ENCODE peak calls at places on chromosomes 7 and 10, in eight cellular contexts. One of them, this sample, is unnamed.

GRCh38 chr7:89593125-89593524 is 561.1 kb upstream of the STEAP1 start:
- DNase-seq in GM20000: no peak
- DNase-seq in choroid plexus epithelial cell: no peak
- DNase-seq in CD8-positive, alpha-beta T cell: no peak
- DNase-seq in right lobe of liver: no peak
- DNase-seq in hepatocyte: no peak
- DNase-seq in epithelial cell of esophagus: no peak
- DNase-seq in bronchial epithelial cell: no peak
- DNase-seq in this sample: no peak

GRCh38 chr7:97024209-97025129 is at the start of gene DLX5:
- DNase-seq in GM20000: no peak
- DNase-seq in choroid plexus epithelial cell: no peak
- DNase-seq in CD8-positive, alpha-beta T cell: no peak
- DNase-seq in right lobe of liver: no peak
- DNase-seq in hepatocyte: peak; percentile 73
- DNase-seq in epithelial cell of esophagus: peak; percentile 80
- DNase-seq in bronchial epithelial cell: peak; percentile 38
- DNase-seq in this sample: no peak

GRCh38 chr10:125201791-125202622 is 41.6 kb upstream of the CTBP2 start:
- DNase-seq in GM20000: no peak
- DNase-seq in choroid plexus epithelial cell: no peak
- DNase-seq in CD8-positive, alpha-beta T cell: no peak
- DNase-seq in right lobe of liver: no peak
- DNase-seq in hepatocyte: no peak
- DNase-seq in epithelial cell of esophagus: no peak
- DNase-seq in bronchial epithelial cell: no peak
- DNase-seq in this sample: no peak

GRCh38 chr10:92756233-92757065 is 66.7 kb downstream of the HHEX start:
- DNase-seq in GM20000: peak; percentile 71
- DNase-seq in choroid plexus epithelial cell: peak; percentile 46
- DNase-seq in CD8-positive, alpha-beta T cell: no peak
- DNase-seq in right lobe of liver: no peak
- DNase-seq in hepatocyte: no peak
- DNase-seq in epithelial cell of esophagus: no peak
- DNase-seq in bronchial epithelial cell: peak; percentile 23
- DNase-seq in this sample: peak; percentile 37

GRCh38 chr7:44279731-44280505 is 45.5 kb downstream of the CAMK2B start:
- DNase-seq in GM20000: no peak
- DNase-seq in choroid plexus epithelial cell: no peak
- DNase-seq in CD8-positive, alpha-beta T cell: no peak
- DNase-seq in right lobe of liver: peak; percentile 37
- DNase-seq in hepatocyte: no peak
- DNase-seq in epithelial cell of esophagus: no peak
- DNase-seq in bronchial epithelial cell: no peak
- DNase-seq in this sample: peak; percentile 7

GRCh38 chr10:8326702-8327423 is 272.4 kb downstream of the GATA3 start:
- DNase-seq in GM20000: no peak
- DNase-seq in choroid plexus epithelial cell: no peak
- DNase-seq in CD8-positive, alpha-beta T cell: no peak
- DNase-seq in right lobe of liver: no peak
- DNase-seq in hepatocyte: no peak
- DNase-seq in epithelial cell of esophagus: no peak
- DNase-seq in bronchial epithelial cell: no peak
- DNase-seq in this sample: no peak

GRCh38 chr10:46226900-46227558 is 59.8 kb upstream of the ANTXRL start:
- DNase-seq in GM20000: no peak
- DNase-seq in choroid plexus epithelial cell: no peak
- DNase-seq in CD8-positive, alpha-beta T cell: peak; percentile 46
- DNase-seq in right lobe of liver: no peak
- DNase-seq in hepatocyte: no peak
- DNase-seq in epithelial cell of esophagus: no peak
- DNase-seq in bronchial epithelial cell: no peak
- DNase-seq in this sample: no peak

GRCh38 chr10:133257489-133258065 is 19.1 kb downstream of the ADAM8 start:
- DNase-seq in GM20000: peak; percentile 63
- DNase-seq in choroid plexus epithelial cell: peak; percentile 27
- DNase-seq in CD8-positive, alpha-beta T cell: peak; percentile 56
- DNase-seq in right lobe of liver: peak; percentile 75
- DNase-seq in hepatocyte: peak; percentile 78
- DNase-seq in epithelial cell of esophagus: peak; percentile 62
- DNase-seq in bronchial epithelial cell: peak; percentile 42
- DNase-seq in this sample: no peak

GRCh38 chr7:93861325-93861949 is 29.1 kb downstream of the TFPI2 start:
- DNase-seq in GM20000: no peak
- DNase-seq in choroid plexus epithelial cell: no peak
- DNase-seq in CD8-positive, alpha-beta T cell: no peak
- DNase-seq in right lobe of liver: no peak
- DNase-seq in hepatocyte: no peak
- DNase-seq in epithelial cell of esophagus: no peak
- DNase-seq in bronchial epithelial cell: no peak
- DNase-seq in this sample: no peak

GRCh38 chr7:40279991-40280390 is 145.2 kb downstream of the SUGCT start:
- DNase-seq in GM20000: no peak
- DNase-seq in choroid plexus epithelial cell: no peak
- DNase-seq in CD8-positive, alpha-beta T cell: no peak
- DNase-seq in right lobe of liver: no peak
- DNase-seq in hepatocyte: no peak
- DNase-seq in epithelial cell of esophagus: no peak
- DNase-seq in bronchial epithelial cell: no peak
- DNase-seq in this sample: no peak

GRCh38 chr7:35254496-35255416 is 856 bp upstream of the TBX20 start:
- DNase-seq in GM20000: no peak
- DNase-seq in choroid plexus epithelial cell: no peak
- DNase-seq in CD8-positive, alpha-beta T cell: no peak
- DNase-seq in right lobe of liver: no peak
- DNase-seq in hepatocyte: peak; percentile 28
- DNase-seq in epithelial cell of esophagus: no peak
- DNase-seq in bronchial epithelial cell: no peak
- DNase-seq in this sample: no peak

GRCh38 chr7:73892003-73892975 is 31.3 kb downstream of the TMEM270 start:
- DNase-seq in GM20000: no peak
- DNase-seq in choroid plexus epithelial cell: peak; percentile 55
- DNase-seq in CD8-positive, alpha-beta T cell: no peak
- DNase-seq in right lobe of liver: no peak
- DNase-seq in hepatocyte: peak; percentile 23
- DNase-seq in epithelial cell of esophagus: peak; percentile 22
- DNase-seq in bronchial epithelial cell: no peak
- DNase-seq in this sample: no peak

GRCh38 chr10:110400173-110400947 is 95.6 kb upstream of the SMNDC1 start:
- DNase-seq in GM20000: no peak
- DNase-seq in choroid plexus epithelial cell: no peak
- DNase-seq in CD8-positive, alpha-beta T cell: no peak
- DNase-seq in right lobe of liver: no peak
- DNase-seq in hepatocyte: no peak
- DNase-seq in epithelial cell of esophagus: no peak
- DNase-seq in bronchial epithelial cell: no peak
- DNase-seq in this sample: no peak

GRCh38 chr7:44372560-44373417 is 47.4 kb upstream of the CAMK2B start:
- DNase-seq in GM20000: no peak
- DNase-seq in choroid plexus epithelial cell: peak; percentile 25
- DNase-seq in CD8-positive, alpha-beta T cell: peak; percentile 36
- DNase-seq in right lobe of liver: no peak
- DNase-seq in hepatocyte: no peak
- DNase-seq in epithelial cell of esophagus: peak; percentile 35
- DNase-seq in bronchial epithelial cell: peak; percentile 35
- DNase-seq in this sample: no peak

GRCh38 chr10:26046073-26046684 is 112.2 kb downstream of the MYO3A start:
- DNase-seq in GM20000: no peak
- DNase-seq in choroid plexus epithelial cell: no peak
- DNase-seq in CD8-positive, alpha-beta T cell: no peak
- DNase-seq in right lobe of liver: no peak
- DNase-seq in hepatocyte: no peak
- DNase-seq in epithelial cell of esophagus: no peak
- DNase-seq in bronchial epithelial cell: no peak
- DNase-seq in this sample: no peak

GRCh38 chr10:61760943-61761824 is 98.5 kb downstream of the CABCOCO1 start:
- DNase-seq in GM20000: no peak
- DNase-seq in choroid plexus epithelial cell: peak; percentile 87
- DNase-seq in CD8-positive, alpha-beta T cell: no peak
- DNase-seq in right lobe of liver: no peak
- DNase-seq in hepatocyte: peak; percentile 24
- DNase-seq in epithelial cell of esophagus: peak; percentile 68
- DNase-seq in bronchial epithelial cell: peak; percentile 76
- DNase-seq in this sample: no peak

GRCh38 chr7:118845787-118846186 is 621.3 kb downstream of the ANKRD7 start:
- DNase-seq in GM20000: no peak
- DNase-seq in choroid plexus epithelial cell: no peak
- DNase-seq in CD8-positive, alpha-beta T cell: no peak
- DNase-seq in right lobe of liver: no peak
- DNase-seq in hepatocyte: no peak
- DNase-seq in epithelial cell of esophagus: no peak
- DNase-seq in bronchial epithelial cell: no peak
- DNase-seq in this sample: no peak

GRCh38 chr10:103967433-103968142 is 648 bp downstream of the SLK start:
- DNase-seq in GM20000: peak; percentile 78
- DNase-seq in choroid plexus epithelial cell: no peak
- DNase-seq in CD8-positive, alpha-beta T cell: no peak
- DNase-seq in right lobe of liver: no peak
- DNase-seq in hepatocyte: peak; percentile 70
- DNase-seq in epithelial cell of esophagus: no peak
- DNase-seq in bronchial epithelial cell: no peak
- DNase-seq in this sample: no peak

GRCh38 chr7:5139998-5140397 is 50.0 kb upstream of the WIPI2 start:
- DNase-seq in GM20000: peak; percentile 52
- DNase-seq in choroid plexus epithelial cell: peak; percentile 25
- DNase-seq in CD8-positive, alpha-beta T cell: no peak
- DNase-seq in right lobe of liver: peak; percentile 51
- DNase-seq in hepatocyte: peak; percentile 21
- DNase-seq in epithelial cell of esophagus: no peak
- DNase-seq in bronchial epithelial cell: peak; percentile 3
- DNase-seq in this sample: no peak
- TF ChIP-seq CTCF in GM20000: peak; percentile 47
- TF ChIP-seq CTCF in choroid plexus epithelial cell: peak; percentile 59
- TF ChIP-seq CTCF in CD8-positive, alpha-beta T cell: no peak
- TF ChIP-seq CTCF in right lobe of liver: peak; percentile 23
- TF ChIP-seq CTCF in hepatocyte: peak; percentile 44
- TF ChIP-seq CTCF in epithelial cell of esophagus: no peak
- TF ChIP-seq CTCF in bronchial epithelial cell: peak; percentile 22
- TF ChIP-seq CTCF in this sample: no peak

GRCh38 chr7:151872531-151873401 is 4.1 kb downstream of the PRKAG2 start:
- DNase-seq in GM20000: no peak
- DNase-seq in choroid plexus epithelial cell: no peak
- DNase-seq in CD8-positive, alpha-beta T cell: no peak
- DNase-seq in right lobe of liver: no peak
- DNase-seq in hepatocyte: no peak
- DNase-seq in epithelial cell of esophagus: no peak
- DNase-seq in bronchial epithelial cell: no peak
- DNase-seq in this sample: no peak

GRCh38 chr7:151871189-151871735 is 5.7 kb downstream of the PRKAG2 start:
- DNase-seq in GM20000: no peak
- DNase-seq in choroid plexus epithelial cell: no peak
- DNase-seq in CD8-positive, alpha-beta T cell: no peak
- DNase-seq in right lobe of liver: peak; percentile 80
- DNase-seq in hepatocyte: no peak
- DNase-seq in epithelial cell of esophagus: no peak
- DNase-seq in bronchial epithelial cell: no peak
- DNase-seq in this sample: no peak

GRCh38 chr7:151871904-151872303 is 5.0 kb downstream of the PRKAG2 start:
- DNase-seq in GM20000: no peak
- DNase-seq in choroid plexus epithelial cell: no peak
- DNase-seq in CD8-positive, alpha-beta T cell: no peak
- DNase-seq in right lobe of liver: no peak
- DNase-seq in hepatocyte: no peak
- DNase-seq in epithelial cell of esophagus: peak; percentile 31
- DNase-seq in bronchial epithelial cell: peak; percentile 11
- DNase-seq in this sample: no peak

GRCh38 chr7:151875862-151876111 is 1.1 kb downstream of the PRKAG2 start:
- DNase-seq in GM20000: no peak
- DNase-seq in choroid plexus epithelial cell: peak; percentile 65
- DNase-seq in CD8-positive, alpha-beta T cell: no peak
- DNase-seq in right lobe of liver: no peak
- DNase-seq in hepatocyte: peak; percentile 88
- DNase-seq in epithelial cell of esophagus: peak; percentile 24
- DNase-seq in bronchial epithelial cell: no peak
- DNase-seq in this sample: no peak

DNA sequence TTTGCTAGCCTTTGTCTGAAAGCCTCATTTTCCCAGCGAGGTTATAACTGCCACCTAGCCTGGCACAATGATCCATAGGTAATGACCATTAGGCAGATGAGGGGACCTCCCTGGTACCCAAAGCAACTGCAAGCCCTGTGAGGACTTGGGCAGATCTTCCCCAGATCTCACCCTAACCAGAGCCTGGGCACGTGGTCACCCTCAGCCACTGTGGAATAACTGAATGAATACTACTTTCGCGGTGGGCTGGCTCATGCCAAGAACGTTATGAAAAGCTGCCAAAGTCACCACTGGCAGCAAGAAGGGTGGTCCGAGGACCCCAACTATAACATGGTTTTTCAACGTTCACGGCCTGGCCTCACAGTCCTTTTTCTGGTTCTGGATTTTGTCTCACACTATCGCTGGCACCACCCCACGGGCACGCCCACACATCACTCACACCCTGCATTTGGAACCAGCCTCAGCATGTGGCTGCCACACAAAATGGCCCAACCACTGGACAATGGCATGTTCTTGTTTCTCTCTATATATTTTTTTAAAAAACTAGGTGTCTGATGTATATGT is 3.4 kb downstream of the PRKAG2 start:
- DNase-seq in GM20000: no peak
- DNase-seq in choroid plexus epithelial cell: no peak
- DNase-seq in CD8-positive, alpha-beta T cell: no peak
- DNase-seq in right lobe of liver: no peak
- DNase-seq in hepatocyte: no peak
- DNase-seq in epithelial cell of esophagus: no peak
- DNase-seq in bronchial epithelial cell: no peak
- DNase-seq in this sample: no peak
- TF ChIP-seq CTCF in GM20000: no peak
- TF ChIP-seq CTCF in choroid plexus epithelial cell: no peak
- TF ChIP-seq CTCF in CD8-positive, alpha-beta T cell: no peak
- TF ChIP-seq CTCF in right lobe of liver: no peak
- TF ChIP-seq CTCF in hepatocyte: no peak
- TF ChIP-seq CTCF in epithelial cell of esophagus: no peak
- TF ChIP-seq CTCF in bronchial epithelial cell: no peak
- TF ChIP-seq CTCF in this sample: no peak

DNA sequence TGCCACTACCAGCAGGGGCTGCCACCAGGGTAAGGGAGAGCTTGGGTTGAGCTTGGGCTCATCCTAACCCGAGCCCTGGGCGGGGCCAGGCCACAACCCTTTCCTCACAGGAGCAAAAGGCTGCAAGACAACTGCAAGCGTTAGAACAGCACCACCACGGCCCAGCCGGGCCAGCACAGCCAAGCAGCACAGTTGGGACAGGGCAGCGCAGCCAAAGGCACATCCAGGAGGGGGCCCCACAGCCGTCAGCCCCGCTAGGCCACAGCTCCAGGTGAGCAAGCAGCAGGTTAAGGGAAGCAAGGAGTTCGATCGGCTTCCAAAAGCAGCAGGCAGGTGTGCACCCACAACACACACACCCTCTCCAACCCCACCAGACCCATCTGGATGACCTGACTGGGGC is 7.0 kb upstream of the NDST2 start:
- DNase-seq in GM20000: no peak
- DNase-seq in choroid plexus epithelial cell: no peak
- DNase-seq in CD8-positive, alpha-beta T cell: no peak
- DNase-seq in right lobe of liver: no peak
- DNase-seq in hepatocyte: no peak
- DNase-seq in epithelial cell of esophagus: no peak
- DNase-seq in bronchial epithelial cell: no peak
- DNase-seq in this sample: no peak
- TF ChIP-seq CTCF in GM20000: no peak
- TF ChIP-seq CTCF in choroid plexus epithelial cell: peak; percentile 14
- TF ChIP-seq CTCF in CD8-positive, alpha-beta T cell: no peak
- TF ChIP-seq CTCF in right lobe of liver: no peak
- TF ChIP-seq CTCF in hepatocyte: no peak
- TF ChIP-seq CTCF in epithelial cell of esophagus: no peak
- TF ChIP-seq CTCF in bronchial epithelial cell: no peak
- TF ChIP-seq CTCF in this sample: no peak

GRCh38 chr7:47326220-47326619 is 255.7 kb downstream of the TNS3 start:
- DNase-seq in GM20000: no peak
- DNase-seq in choroid plexus epithelial cell: peak; percentile 92
- DNase-seq in CD8-positive, alpha-beta T cell: no peak
- DNase-seq in right lobe of liver: no peak
- DNase-seq in hepatocyte: peak; percentile 68
- DNase-seq in epithelial cell of esophagus: peak; percentile 90
- DNase-seq in bronchial epithelial cell: peak; percentile 92
- DNase-seq in this sample: no peak
- TF ChIP-seq CTCF in GM20000: no peak
- TF ChIP-seq CTCF in choroid plexus epithelial cell: peak; percentile 74
- TF ChIP-seq CTCF in CD8-positive, alpha-beta T cell: no peak
- TF ChIP-seq CTCF in right lobe of liver: no peak
- TF ChIP-seq CTCF in hepatocyte: peak; percentile 28
- TF ChIP-seq CTCF in epithelial cell of esophagus: peak; percentile 53
- TF ChIP-seq CTCF in bronchial epithelial cell: peak; percentile 44
- TF ChIP-seq CTCF in this sample: no peak